ENCODE peak calls at places on chromosomes 5 and 9, in ten cellular contexts. X is choroid plexus epithelial cell, J is AG09309, Q is PC-9, H is HFF-Myc, U is Peyer's patch, T is esophagus squamous epithelium, G is spleen, F is lower lobe of right lung, M is upper lobe of right lung. L is an unnamed sample.

GRCh38 chr5:11909471-11909870 is 5.2 kb upstream of the CTNND2 start:
- DNase-seq in X (no peak), J (no peak), Q (no peak), H (no peak), U (no peak), T (no peak), G (no peak), F (no peak), M (no peak), L (no peak)

GRCh38 chr5:39760385-39761198 is 335.8 kb upstream of the DAB2 start:
- DNase-seq in X (peak; percentile 99), J (peak; percentile 85), Q (no peak), H (peak; percentile 68), U (no peak), T (no peak), G (no peak), F (no peak), M (no peak), L (peak; percentile 93)

GRCh38 chr9:131584858-131585257 is 39.5 kb downstream of the PRRT1B start:
- DNase-seq in X (no peak), J (no peak), Q (no peak), H (no peak), U (no peak), T (no peak), G (peak; percentile 65), F (no peak), M (no peak), L (no peak)

GRCh38 chr5:137734962-137735530 is 843 bp downstream of the KLHL3 start:
- DNase-seq in X (peak; percentile 52), J (no peak), Q (no peak), H (no peak), U (peak; percentile 53), T (no peak), G (peak; percentile 73), F (peak; percentile 43), M (peak; percentile 63), L (peak; percentile 43)

GRCh38 chr9:114233806-114234205 is 78.5 kb downstream of the COL27A1 start:
- DNase-seq in X (no peak), J (no peak), Q (no peak), H (no peak), U (no peak), T (no peak), G (no peak), F (no peak), M (no peak), L (peak; percentile 33)

GRCh38 chr5:157049605-157050004 is 9.3 kb downstream of the HAVCR1 start:
- DNase-seq in X (no peak), J (peak; percentile 3), Q (no peak), H (peak; percentile 14), U (no peak), T (no peak), G (no peak), F (no peak), M (no peak), L (no peak)

GRCh38 chr5:102815560-102816324 is 60.6 kb downstream of the PAM start:
- DNase-seq in X (peak; percentile 44), J (no peak), Q (no peak), H (no peak), U (no peak), T (no peak), G (no peak), F (no peak), M (no peak), L (peak; percentile 66)

GRCh38 chr5:148956632-148957385 is 106.1 kb downstream of the SH3TC2 start:
- DNase-seq in X (no peak), J (no peak), Q (peak; percentile 53), H (no peak), U (no peak), T (no peak), G (no peak), F (no peak), M (no peak), L (no peak)

GRCh38 chr5:42858031-42858643 is 46.4 kb upstream of the SELENOP start:
- DNase-seq in X (no peak), J (no peak), Q (no peak), H (no peak), U (no peak), T (no peak), G (no peak), F (no peak), M (no peak), L (peak; percentile 7)

GRCh38 chr9:82923410-82924242 is 139.3 kb downstream of the RASEF start:
- DNase-seq in X (peak; percentile 55), J (no peak), Q (peak; percentile 70), H (no peak), U (no peak), T (no peak), G (no peak), F (no peak), M (no peak), L (no peak)

DNA sequence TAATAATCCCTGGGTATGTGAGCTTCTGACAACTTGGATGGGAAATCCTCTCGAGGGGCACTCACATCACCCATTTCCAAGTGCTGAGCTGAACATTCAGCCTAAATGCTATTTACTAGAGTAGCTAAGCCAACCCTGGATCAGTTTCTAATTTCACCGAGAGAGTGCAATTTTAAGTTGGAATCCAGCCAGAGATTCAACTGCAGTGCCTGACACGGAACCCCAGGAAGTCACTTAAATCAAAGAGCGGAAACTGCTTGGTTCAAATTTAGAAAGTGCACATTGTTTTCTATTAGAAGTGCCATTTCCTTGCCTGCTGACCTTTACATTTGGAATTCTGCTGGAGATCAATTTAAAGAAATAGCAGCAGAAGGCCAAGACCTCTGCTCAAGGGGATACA is 8.8 kb downstream of the SPRY4 start:
- DNase-seq in X (peak; percentile 83), J (no peak), Q (no peak), H (no peak), U (no peak), T (no peak), G (no peak), F (no peak), M (no peak), L (peak; percentile 66)
- H3K4me3 ChIP-seq in X (no peak overlapping the region), J (no peak overlapping the region), Q (no peak overlapping the region), H (no peak overlapping the region), U (no peak overlapping the region), T (no peak overlapping the region), G (no peak overlapping the region), F (no peak overlapping the region), M (no peak overlapping the region), L (no peak overlapping the region)

GRCh38 chr5:10460252-10460906 is 18.7 kb downstream of the ROPN1L start:
- DNase-seq in X (no peak), J (no peak), Q (no peak), H (no peak), U (peak; percentile 56), T (no peak), G (peak; percentile 86), F (no peak), M (no peak), L (peak; percentile 31)

GRCh38 chr5:10461041-10461440 is 19.4 kb downstream of the ROPN1L start:
- DNase-seq in X (no peak), J (no peak), Q (no peak), H (no peak), U (no peak), T (no peak), G (peak; percentile 51), F (no peak), M (no peak), L (no peak)

GRCh38 chr5:10464173-10464572 is 22.5 kb downstream of the ROPN1L start:
- DNase-seq in X (no peak), J (no peak), Q (no peak), H (no peak), U (no peak), T (no peak), G (peak; percentile 56), F (no peak), M (no peak), L (no peak)

GRCh38 chr5:10463566-10463965 is 21.9 kb downstream of the ROPN1L start:
- DNase-seq in X (no peak), J (no peak), Q (no peak), H (no peak), U (no peak), T (no peak), G (peak; percentile 61), F (no peak), M (no peak), L (no peak)

DNA sequence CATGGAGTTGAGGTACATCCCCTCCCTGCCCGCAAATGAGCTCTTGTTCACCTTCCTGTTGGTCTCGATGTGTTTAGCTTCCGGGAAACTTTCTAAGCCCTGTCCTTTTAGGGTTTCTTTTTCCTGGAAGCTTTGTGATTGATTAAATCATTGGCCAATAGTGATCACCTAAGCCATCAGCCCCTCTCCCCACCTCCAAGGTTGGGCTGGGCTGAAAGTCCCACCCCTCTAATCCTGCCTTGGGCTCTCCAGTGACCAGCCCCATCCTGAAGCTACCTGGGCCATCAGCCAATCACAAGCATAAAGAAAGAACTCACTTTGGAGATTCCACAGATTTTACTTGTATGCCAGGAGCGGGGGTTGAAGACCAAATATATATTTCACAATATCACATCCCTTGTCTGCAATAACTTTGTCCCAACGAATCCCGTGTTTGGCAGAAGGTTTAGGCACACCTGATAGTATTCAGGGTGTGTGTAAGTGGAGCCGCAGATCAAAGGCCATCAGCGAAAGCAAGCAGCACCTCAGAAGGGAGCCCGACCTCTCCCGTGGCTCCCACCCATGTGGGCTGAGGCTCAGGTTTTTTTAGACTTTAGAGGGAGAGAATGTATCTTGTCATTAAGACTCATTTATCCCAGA is 20.3 kb downstream of the ROPN1L start:
- DNase-seq in X (no peak), J (no peak), Q (no peak), H (no peak), U (no peak), T (no peak), G (peak; percentile 29), F (no peak), M (no peak), L (peak; percentile 17)
- TF ChIP-seq CTCF in X (no peak), J (no peak), Q (no peak), H (no peak), U (no peak), T (no peak), G (no peak), F (no peak), M (no peak), L (no peak)

DNA sequence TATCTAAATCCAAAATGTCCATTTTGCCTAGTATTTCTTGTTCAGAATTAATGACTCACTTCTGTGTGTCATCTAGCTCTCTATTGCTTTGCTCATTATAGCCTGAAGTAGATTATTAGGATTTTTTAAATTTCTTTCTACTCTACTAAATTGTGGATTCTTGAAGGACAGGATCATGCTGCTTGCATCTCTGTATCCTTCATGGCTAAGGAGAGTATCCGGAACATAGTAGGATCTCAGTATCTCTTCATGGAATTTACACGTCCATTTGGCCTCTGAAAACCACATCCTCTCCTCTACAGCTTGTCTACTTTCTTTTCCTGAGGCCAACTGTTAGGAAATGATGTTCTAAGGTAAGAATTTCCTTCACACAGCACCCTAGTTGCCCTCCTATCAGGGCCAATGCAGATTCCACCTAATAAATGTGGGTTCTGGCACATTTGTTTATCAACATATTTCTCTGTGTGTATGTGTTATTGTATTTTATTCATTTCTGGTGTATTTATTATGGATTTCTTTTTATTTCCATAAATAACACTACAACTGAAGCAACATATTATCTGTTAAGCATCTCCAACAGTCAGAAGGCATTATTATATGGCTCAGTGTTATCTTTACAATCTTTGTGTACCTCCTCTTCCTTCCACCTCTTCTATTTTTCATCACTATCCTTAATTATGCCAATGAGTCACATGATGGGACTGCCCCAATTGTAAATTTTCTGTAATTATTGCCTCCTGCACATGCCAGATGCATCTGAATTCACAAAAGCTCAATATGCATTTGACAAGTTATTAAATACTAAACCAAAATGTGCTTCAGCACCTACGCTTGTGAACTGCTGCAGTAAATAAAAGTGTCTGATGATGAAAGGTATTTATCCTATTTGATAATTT is 557.8 kb upstream of the TLE4 start:
- DNase-seq in X (no peak), J (peak; percentile 13), Q (no peak), H (peak; percentile 27), U (no peak), T (no peak), G (no peak), F (no peak), M (no peak), L (no peak)
- H3K4me3 ChIP-seq in X (no peak overlapping the region), J (no peak overlapping the region), Q (no peak overlapping the region), H (no peak overlapping the region), U (no peak overlapping the region), T (no peak overlapping the region), G (no peak overlapping the region), F (no peak overlapping the region), M (no peak overlapping the region), L (no peak overlapping the region)

GRCh38 chr9:77864096-77864889 is 167.3 kb downstream of the GNAQ start:
- DNase-seq in X (peak; percentile 72), J (no peak), Q (no peak), H (no peak), U (no peak), T (no peak), G (no peak), F (no peak), M (no peak), L (peak; percentile 85)
- TF ChIP-seq CTCF in X (no peak), J (peak; percentile 2), Q (no peak), H (no peak), U (peak; percentile 26), T (no peak), G (no peak), F (no peak), M (peak; percentile 6), L (peak; percentile 14)